ENCODE peak calls at places on chromosomes 7 and 10, in eight cellular contexts. One of them, this sample, is unnamed. For H3K4me1, the result is how much of the 10 kb centered on the place peaks cover.

GRCh38 chr10:1213252-1213651 is 157.1 kb downstream of the WDR37 start:
- DNase-seq in kidney: no peak
- DNase-seq in HepG2: no peak
- DNase-seq in tibial artery: no peak
- DNase-seq in uterus: no peak
- DNase-seq in GM12878: no peak
- DNase-seq in transverse colon: no peak
- DNase-seq in GM23338: no peak
- DNase-seq in this sample: no peak

GRCh38 chr7:77403957-77404356 is 12.2 kb downstream of the GSAP start:
- DNase-seq in kidney: no peak
- DNase-seq in HepG2: no peak
- DNase-seq in tibial artery: no peak
- DNase-seq in uterus: no peak
- DNase-seq in GM12878: no peak
- DNase-seq in transverse colon: no peak
- DNase-seq in GM23338: no peak
- DNase-seq in this sample: no peak

GRCh38 chr7:108002726-108003590 is at the start of gene LAMB1:
- DNase-seq in kidney: peak
- DNase-seq in HepG2: peak
- DNase-seq in tibial artery: peak
- DNase-seq in uterus: peak
- DNase-seq in GM12878: no peak
- DNase-seq in transverse colon: peak
- DNase-seq in GM23338: peak
- DNase-seq in this sample: peak

GRCh38 chr10:28095791-28096367 is 97.0 kb upstream of the ODAD2 start:
- DNase-seq in kidney: no peak
- DNase-seq in HepG2: no peak
- DNase-seq in tibial artery: no peak
- DNase-seq in uterus: no peak
- DNase-seq in GM12878: no peak
- DNase-seq in transverse colon: no peak
- DNase-seq in GM23338: no peak
- DNase-seq in this sample: no peak

GRCh38 chr7:108497082-108497725 is 28.7 kb downstream of the PNPLA8 start:
- DNase-seq in kidney: no peak
- DNase-seq in HepG2: peak
- DNase-seq in tibial artery: peak
- DNase-seq in uterus: no peak
- DNase-seq in GM12878: peak
- DNase-seq in transverse colon: peak
- DNase-seq in GM23338: peak
- DNase-seq in this sample: peak

GRCh38 chr7:1368682-1369571 is 90.3 kb downstream of the MICALL2 start:
- DNase-seq in kidney: peak
- DNase-seq in HepG2: peak
- DNase-seq in tibial artery: no peak
- DNase-seq in uterus: no peak
- DNase-seq in GM12878: no peak
- DNase-seq in transverse colon: no peak
- DNase-seq in GM23338: peak
- DNase-seq in this sample: peak

GRCh38 chr10:35691522-35692236 is 49.6 kb upstream of the FZD8 start:
- DNase-seq in kidney: no peak
- DNase-seq in HepG2: no peak
- DNase-seq in tibial artery: no peak
- DNase-seq in uterus: no peak
- DNase-seq in GM12878: no peak
- DNase-seq in transverse colon: no peak
- DNase-seq in GM23338: peak
- DNase-seq in this sample: no peak

GRCh38 chr7:2610466-2610865 is 21.3 kb upstream of the TTYH3 start:
- DNase-seq in kidney: no peak
- DNase-seq in HepG2: no peak
- DNase-seq in tibial artery: no peak
- DNase-seq in uterus: no peak
- DNase-seq in GM12878: no peak
- DNase-seq in transverse colon: no peak
- DNase-seq in GM23338: no peak
- DNase-seq in this sample: no peak

GRCh38 chr10:24857001-24857695 is 95.3 kb downstream of the PRTFDC1 start:
- DNase-seq in kidney: no peak
- DNase-seq in HepG2: no peak
- DNase-seq in tibial artery: no peak
- DNase-seq in uterus: no peak
- DNase-seq in GM12878: no peak
- DNase-seq in transverse colon: no peak
- DNase-seq in GM23338: no peak
- DNase-seq in this sample: no peak

GRCh38 chr10:60417898-60418297 is 28.2 kb upstream of the ANK3 start:
- DNase-seq in kidney: no peak
- DNase-seq in HepG2: no peak
- DNase-seq in tibial artery: no peak
- DNase-seq in uterus: no peak
- DNase-seq in GM12878: no peak
- DNase-seq in transverse colon: no peak
- DNase-seq in GM23338: no peak
- DNase-seq in this sample: no peak

GRCh38 chr7:83947260-83947659 is 247.3 kb downstream of the SEMA3A start:
- DNase-seq in kidney: peak
- DNase-seq in HepG2: peak
- DNase-seq in tibial artery: no peak
- DNase-seq in uterus: no peak
- DNase-seq in GM12878: no peak
- DNase-seq in transverse colon: peak
- DNase-seq in GM23338: peak
- DNase-seq in this sample: peak

GRCh38 chr10:116671274-116671926 is 50.6 kb downstream of the PNLIPRP2 start:
- DNase-seq in kidney: no peak
- DNase-seq in HepG2: no peak
- DNase-seq in tibial artery: no peak
- DNase-seq in uterus: no peak
- DNase-seq in GM12878: no peak
- DNase-seq in transverse colon: no peak
- DNase-seq in GM23338: no peak
- DNase-seq in this sample: no peak

GRCh38 chr7:66905243-66905642 is 15.8 kb upstream of the TMEM248 start:
- DNase-seq in kidney: no peak
- DNase-seq in HepG2: no peak
- DNase-seq in tibial artery: no peak
- DNase-seq in uterus: no peak
- DNase-seq in GM12878: no peak
- DNase-seq in transverse colon: no peak
- DNase-seq in GM23338: no peak
- DNase-seq in this sample: no peak

GRCh38 chr7:77655361-77655760 is 40.9 kb upstream of the RSBN1L start:
- DNase-seq in kidney: no peak
- DNase-seq in HepG2: no peak
- DNase-seq in tibial artery: no peak
- DNase-seq in uterus: no peak
- DNase-seq in GM12878: no peak
- DNase-seq in transverse colon: no peak
- DNase-seq in GM23338: no peak
- DNase-seq in this sample: no peak

GRCh38 chr10:45555789-45556188 is 116.8 kb downstream of the ZFAND4 start:
- DNase-seq in kidney: no peak
- DNase-seq in HepG2: no peak
- DNase-seq in tibial artery: no peak
- DNase-seq in uterus: no peak
- DNase-seq in GM12878: no peak
- DNase-seq in transverse colon: no peak
- DNase-seq in GM23338: no peak
- DNase-seq in this sample: no peak

GRCh38 chr10:84825330-84825729 is 496.9 kb downstream of the CCSER2 start:
- DNase-seq in kidney: no peak
- DNase-seq in HepG2: no peak
- DNase-seq in tibial artery: no peak
- DNase-seq in uterus: no peak
- DNase-seq in GM12878: no peak
- DNase-seq in transverse colon: no peak
- DNase-seq in GM23338: no peak
- DNase-seq in this sample: peak

GRCh38 chr7:12315049-12315448 is 88.6 kb downstream of the VWDE start:
- DNase-seq in kidney: no peak
- DNase-seq in HepG2: no peak
- DNase-seq in tibial artery: no peak
- DNase-seq in uterus: no peak
- DNase-seq in GM12878: no peak
- DNase-seq in transverse colon: no peak
- DNase-seq in GM23338: no peak
- DNase-seq in this sample: no peak

GRCh38 chr7:112395893-112396292 is 54.4 kb upstream of the IFRD1 start:
- DNase-seq in kidney: no peak
- DNase-seq in HepG2: no peak
- DNase-seq in tibial artery: no peak
- DNase-seq in uterus: no peak
- DNase-seq in GM12878: no peak
- DNase-seq in transverse colon: no peak
- DNase-seq in GM23338: no peak
- DNase-seq in this sample: no peak

GRCh38 chr10:27911645-27912044 is 87.2 kb downstream of the ODAD2 start:
- DNase-seq in kidney: no peak
- DNase-seq in HepG2: no peak
- DNase-seq in tibial artery: no peak
- DNase-seq in uterus: no peak
- DNase-seq in GM12878: no peak
- DNase-seq in transverse colon: no peak
- DNase-seq in GM23338: peak
- DNase-seq in this sample: no peak

GRCh38 chr7:16067695-16068094 is 353.6 kb downstream of the CRPPA start:
- DNase-seq in kidney: no peak
- DNase-seq in HepG2: no peak
- DNase-seq in tibial artery: no peak
- DNase-seq in uterus: no peak
- DNase-seq in GM12878: no peak
- DNase-seq in transverse colon: no peak
- DNase-seq in GM23338: peak
- DNase-seq in this sample: no peak

GRCh38 chr7:23336799-23337283 is 37.7 kb downstream of the MALSU1 start:
- DNase-seq in kidney: no peak
- DNase-seq in HepG2: peak
- DNase-seq in tibial artery: no peak
- DNase-seq in uterus: no peak
- DNase-seq in GM12878: no peak
- DNase-seq in transverse colon: no peak
- DNase-seq in GM23338: no peak
- DNase-seq in this sample: no peak
- H3K4me1 ChIP-seq in kidney: under half
- H3K4me1 ChIP-seq in HepG2: half or more
- H3K4me1 ChIP-seq in tibial artery: under half
- H3K4me1 ChIP-seq in uterus: under half
- H3K4me1 ChIP-seq in GM12878: under half
- H3K4me1 ChIP-seq in transverse colon: under half
- H3K4me1 ChIP-seq in GM23338: under half
- H3K4me1 ChIP-seq in this sample: under half

DNA sequence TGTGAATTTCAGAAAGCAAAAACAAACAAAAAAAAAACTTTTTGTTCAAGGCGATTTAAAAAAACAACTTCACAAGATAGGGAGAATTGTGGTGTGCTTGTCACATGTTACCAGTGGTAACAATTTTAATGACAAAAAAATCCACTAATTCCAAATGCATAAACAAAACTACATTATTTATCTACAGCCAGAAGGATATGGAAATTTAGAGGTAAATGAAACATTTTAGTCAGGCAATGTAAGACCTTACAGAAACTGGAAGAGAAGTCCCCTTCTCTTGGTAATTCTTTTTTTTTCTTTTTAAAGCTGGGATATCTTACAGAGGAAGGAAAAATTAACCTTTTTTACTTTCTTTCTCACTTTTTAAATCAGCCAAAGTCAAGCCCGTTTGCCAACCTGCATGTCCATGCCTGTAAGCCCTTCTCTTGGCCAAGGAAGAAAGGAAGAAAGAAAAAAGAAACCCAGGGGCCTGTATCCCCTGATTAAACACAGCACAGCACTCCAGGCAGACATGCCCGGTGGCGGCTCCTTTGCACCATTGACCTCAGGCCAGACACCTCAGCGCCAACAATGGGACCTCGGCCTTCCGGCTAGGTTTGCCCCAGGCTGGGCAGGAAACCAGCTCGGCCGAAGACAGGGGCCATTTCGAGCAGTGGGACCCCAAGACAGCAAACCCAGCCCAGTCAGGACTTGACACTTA is 3.0 kb downstream of the HOXA10 start:
- DNase-seq in kidney: peak
- DNase-seq in HepG2: peak
- DNase-seq in tibial artery: peak
- DNase-seq in uterus: peak
- DNase-seq in GM12878: no peak
- DNase-seq in transverse colon: peak
- DNase-seq in GM23338: peak
- DNase-seq in this sample: peak
- H3K4me3 ChIP-seq in kidney: peak
- H3K4me3 ChIP-seq in HepG2: no peak
- H3K4me3 ChIP-seq in tibial artery: peak
- H3K4me3 ChIP-seq in uterus: peak
- H3K4me3 ChIP-seq in GM12878: no peak
- H3K4me3 ChIP-seq in transverse colon: peak
- H3K4me3 ChIP-seq in GM23338: no peak
- H3K4me3 ChIP-seq in this sample: no peak

GRCh38 chr7:30285531-30286284 is 1.3 kb downstream of the ZNRF2 start:
- DNase-seq in kidney: peak
- DNase-seq in HepG2: peak
- DNase-seq in tibial artery: peak
- DNase-seq in uterus: peak
- DNase-seq in GM12878: no peak
- DNase-seq in transverse colon: peak
- DNase-seq in GM23338: peak
- DNase-seq in this sample: peak
- TF ChIP-seq CTCF in kidney: no peak
- TF ChIP-seq CTCF in HepG2: no peak
- TF ChIP-seq CTCF in tibial artery: no peak
- TF ChIP-seq CTCF in uterus: no peak
- TF ChIP-seq CTCF in GM12878: no peak
- TF ChIP-seq CTCF in transverse colon: peak
- TF ChIP-seq CTCF in GM23338: no peak
- TF ChIP-seq CTCF in this sample: no peak

DNA sequence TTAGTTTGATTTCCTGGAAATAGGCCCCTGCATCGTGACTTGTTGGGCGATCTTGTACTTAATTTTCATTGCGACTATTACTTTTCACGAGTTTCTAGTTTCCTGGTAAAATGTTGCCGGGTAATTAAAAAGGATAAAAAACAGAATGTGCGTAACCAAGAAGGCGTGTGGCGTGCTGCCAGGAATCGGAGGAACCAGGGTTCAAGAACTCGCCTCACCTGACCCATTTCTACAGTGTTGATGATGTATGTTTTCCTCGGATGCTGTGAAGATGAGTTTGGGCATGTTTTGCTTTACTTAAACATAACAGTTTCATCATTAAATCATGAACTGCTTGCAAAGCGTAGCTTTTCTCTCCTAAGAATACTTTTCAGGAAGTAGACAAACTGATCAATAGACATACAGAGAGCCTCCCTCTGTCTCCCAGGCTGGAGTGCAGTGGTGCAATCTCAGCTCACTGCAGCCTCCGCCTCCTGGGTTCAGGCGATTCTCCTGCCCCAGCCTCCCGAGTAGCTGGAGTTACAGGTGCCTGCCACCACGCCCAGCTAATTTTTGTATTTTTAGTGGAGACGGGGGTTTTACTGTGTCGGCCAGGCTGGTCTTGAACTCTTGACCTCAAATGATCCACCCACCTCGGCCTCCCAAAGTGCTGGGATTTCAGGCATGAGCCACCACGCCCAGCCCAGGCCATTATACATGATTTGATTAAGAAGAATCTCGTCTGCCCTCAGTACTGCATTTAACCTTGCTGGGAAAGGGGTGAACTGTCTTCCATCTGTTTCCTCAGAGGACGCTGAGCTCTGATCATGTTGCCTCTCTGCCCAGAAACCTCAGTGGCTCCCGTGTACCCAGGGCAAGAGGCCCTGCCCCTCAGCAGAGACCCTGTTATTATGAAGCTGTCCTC is 9.1 kb downstream of the FOXK1 start:
- DNase-seq in kidney: peak
- DNase-seq in HepG2: no peak
- DNase-seq in tibial artery: no peak
- DNase-seq in uterus: peak
- DNase-seq in GM12878: no peak
- DNase-seq in transverse colon: no peak
- DNase-seq in GM23338: no peak
- DNase-seq in this sample: no peak
- H3K4me1 ChIP-seq in kidney: under half
- H3K4me1 ChIP-seq in HepG2: half or more
- H3K4me1 ChIP-seq in tibial artery: half or more
- H3K4me1 ChIP-seq in uterus: under half
- H3K4me1 ChIP-seq in GM12878: under half
- H3K4me1 ChIP-seq in transverse colon: under half
- H3K4me1 ChIP-seq in GM23338: under half
- H3K4me1 ChIP-seq in this sample: under half